ENCODE peak calls at places on chromosomes 1 and 21, in eight cellular contexts. T is mammary epithelial cell, W is fibroblast of lung, F is NT2/D1, U is HL-60, R is pancreas, O is HCT116, G is neuronal stem cell. X is an unnamed sample. For H3K27me3, the result is how much of the 10 kb centered on the place peaks cover.

GRCh38 chr1:238562376-238562775 is 671.7 kb upstream of the ZP4 start:
- DNase-seq in F (no peak), T (peak), G (no peak), U (no peak), O (no peak), R (no peak), W (peak), X (no peak)

GRCh38 chr1:110875216-110875731 is 2.3 kb downstream of the CD53 start:
- DNase-seq in F (no peak), R (no peak), O (no peak), U (no peak), W (no peak), G (no peak), T (no peak), X (no peak)

GRCh38 chr1:169836198-169836597 is 41.5 kb upstream of the METTL18 start:
- DNase-seq in F (no peak), W (no peak), G (no peak), U (no peak), R (no peak), O (no peak), T (no peak), X (no peak)

GRCh38 chr1:113434874-113435175 is 44.5 kb downstream of the MAGI3 start:
- DNase-seq in U (no peak), T (no peak), R (no peak), F (no peak), O (no peak), W (no peak), G (no peak), X (no peak)

GRCh38 chr1:1212780-1213152 is 1.2 kb downstream of the TNFRSF4 start:
- DNase-seq in T (no peak), O (no peak), R (no peak), U (no peak), G (no peak), F (no peak), W (no peak), X (no peak)

GRCh38 chr1:211036701-211037494 is 97.0 kb downstream of the KCNH1 start:
- DNase-seq in F (no peak), G (no peak), T (peak), O (peak), R (no peak), W (peak), U (no peak), X (peak)

GRCh38 chr1:35866998-35867397 is 16.0 kb upstream of the AGO1 start:
- DNase-seq in U (peak), F (no peak), O (no peak), R (no peak), T (no peak), W (no peak), G (no peak), X (no peak)

GRCh38 chr1:1321477-1321876 is 3.0 kb downstream of the INTS11 start:
- DNase-seq in T (no peak), R (no peak), U (no peak), G (no peak), O (no peak), F (no peak), W (no peak), X (no peak)

GRCh38 chr1:193472838-193473398 is 286.5 kb upstream of the B3GALT2 start:
- DNase-seq in U (no peak), O (no peak), F (no peak), R (no peak), T (no peak), W (no peak), G (no peak), X (no peak)
- H3K27me3 ChIP-seq in U (under half), O (under half), F (under half), R (under half), T (under half), W (under half), G (under half), X (under half)

GRCh38 chr1:156410238-156410637 is 41.2 kb downstream of the RHBG start:
- DNase-seq in T (no peak), W (no peak), R (no peak), O (no peak), U (no peak), F (no peak), G (no peak), X (no peak)

GRCh38 chr1:156412653-156413309 is 43.8 kb downstream of the RHBG start:
- DNase-seq in G (no peak), R (no peak), F (no peak), T (no peak), O (no peak), W (no peak), U (no peak), X (no peak)

GRCh38 chr1:156409424-156409823 is 40.4 kb downstream of the RHBG start:
- DNase-seq in G (no peak), W (no peak), O (no peak), F (no peak), R (no peak), U (no peak), T (no peak), X (no peak)

GRCh38 chr1:156413310-156414246 is 44.6 kb downstream of the RHBG start:
- DNase-seq in F (no peak), G (no peak), U (no peak), R (no peak), O (no peak), W (no peak), T (no peak), X (no peak)

DNA sequence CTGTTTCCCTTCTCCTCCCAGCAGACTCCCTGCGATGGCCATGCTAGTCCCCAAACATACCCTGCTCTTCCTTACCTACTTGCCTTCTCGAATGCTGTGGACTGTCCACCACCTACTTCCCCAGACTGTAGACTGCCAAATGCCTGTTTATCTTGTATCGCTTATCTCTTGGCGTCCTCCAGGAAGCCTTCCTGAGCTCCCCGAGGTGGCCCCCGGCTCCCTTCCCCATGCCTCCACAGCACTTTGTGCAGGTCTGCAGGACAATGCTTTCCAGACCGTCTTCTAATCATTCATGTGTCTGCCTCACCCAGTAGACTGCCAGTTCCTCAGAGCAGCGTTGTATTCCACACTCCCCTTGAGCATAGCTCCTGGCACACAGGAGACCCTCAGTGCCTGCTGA is 41.7 kb downstream of the RHBG start:
- DNase-seq in O (no peak), R (no peak), W (no peak), T (no peak), U (no peak), G (no peak), F (no peak), X (no peak)
- H3K27me3 ChIP-seq in O (under half), R (under half), W (under half), T (under half), U (under half), G (half or more), F (under half), X (under half)

GRCh38 chr21:36698160-36699025 is 522 bp upstream of the SIM2 start:
- DNase-seq in W (no peak), T (no peak), U (no peak), G (peak), O (peak), F (no peak), R (no peak), X (peak)
- H3K27me3 ChIP-seq in W (half or more), T (half or more), U (half or more), G (half or more), O (under half), F (half or more), R (under half), X (under half)

GRCh38 chr1:46478721-46479485 is 10.7 kb upstream of the DMBX1 start:
- DNase-seq in R (no peak), F (no peak), U (no peak), G (no peak), W (no peak), T (no peak), O (no peak), X (no peak)
- H3K27me3 ChIP-seq in R (under half), F (half or more), U (under half), G (half or more), W (under half), T (under half), O (under half), X (under half)

GRCh38 chr1:3000671-3001470 is 20.4 kb upstream of the ACTRT2 start:
- DNase-seq in W (no peak), O (no peak), U (no peak), G (no peak), R (no peak), F (no peak), T (no peak), X (no peak)
- H3K27me3 ChIP-seq in W (under half), O (under half), U (under half), G (half or more), R (under half), F (under half), T (under half), X (half or more)

DNA sequence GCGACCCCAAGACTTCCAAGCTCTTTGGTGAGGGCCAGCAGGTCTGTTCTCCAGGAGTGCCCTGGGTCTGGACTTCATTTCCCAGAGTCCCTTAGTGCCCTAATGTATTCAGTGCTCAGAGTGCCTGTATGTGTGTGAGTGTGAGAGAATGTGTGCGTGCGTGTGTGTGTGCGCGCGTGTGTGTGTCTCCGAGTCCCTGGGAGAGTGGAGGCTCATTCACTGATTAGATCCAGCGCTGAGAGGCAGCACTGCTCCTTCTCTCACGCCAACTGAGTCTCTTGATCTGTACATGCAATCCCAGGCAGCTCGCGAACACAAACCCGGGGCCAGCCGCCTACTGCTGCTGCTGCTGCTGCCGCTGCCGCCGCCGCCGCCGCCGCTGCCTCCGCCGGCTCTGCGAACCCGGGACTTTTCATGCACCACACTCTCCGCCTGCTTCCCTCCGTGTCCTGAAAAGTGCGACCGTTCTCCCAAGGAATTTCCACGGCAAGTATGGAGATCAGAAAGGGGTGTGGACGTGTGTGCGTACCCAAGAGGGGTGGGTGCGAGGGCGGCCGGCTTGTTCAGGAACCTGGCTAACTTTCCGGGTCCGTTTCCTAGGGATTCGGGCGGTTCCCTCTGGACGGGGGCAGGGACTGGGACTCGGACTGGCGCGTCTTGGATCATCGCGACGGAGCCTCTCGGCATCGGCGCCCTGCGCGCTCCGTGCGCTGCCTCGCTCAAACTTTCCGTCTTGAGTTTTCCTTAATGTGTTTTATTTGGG is at the start of gene RNF220:
- DNase-seq in O (peak), R (peak), G (peak), T (peak), W (peak), F (no peak), U (no peak), X (peak)
- H3K27me3 ChIP-seq in O (under half), R (under half), G (under half), T (under half), W (half or more), F (half or more), U (half or more), X (under half)

DNA sequence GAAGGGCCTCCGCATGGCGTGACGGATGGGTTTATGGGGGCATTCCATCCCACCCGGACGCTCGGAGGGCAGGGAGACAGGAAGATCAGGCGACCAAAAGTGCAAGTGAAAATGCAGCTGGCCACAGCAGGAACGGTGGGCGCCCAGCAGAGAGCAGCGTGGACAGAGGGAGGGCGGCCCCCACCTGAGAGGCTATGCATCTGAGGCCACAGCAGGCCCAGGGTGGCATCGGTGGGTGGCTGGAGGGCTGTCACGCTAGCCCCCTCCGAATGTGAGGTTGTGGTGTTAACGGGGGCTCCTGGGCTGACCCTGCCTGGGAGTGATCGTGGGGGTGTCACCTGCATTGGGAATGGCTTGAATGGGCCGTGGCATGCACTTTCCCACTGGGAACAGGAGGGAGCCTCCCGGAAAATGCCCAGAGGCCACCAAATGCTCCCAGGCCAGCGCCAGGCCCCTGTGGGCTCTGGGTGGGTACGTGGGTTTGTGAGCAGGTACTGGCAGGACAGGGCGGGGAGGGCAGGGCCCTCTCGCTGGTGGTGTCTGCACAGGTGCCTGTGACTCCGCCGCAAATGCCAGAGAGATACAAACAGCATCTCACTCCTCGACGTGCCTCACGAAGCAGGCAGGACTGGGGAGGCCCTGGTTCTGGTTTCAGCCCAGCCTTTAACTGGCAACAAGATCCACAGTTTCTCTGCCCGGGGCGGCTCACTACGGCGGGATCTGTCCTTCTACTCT is 172.8 kb downstream of the PRDM16 start:
- DNase-seq in U (no peak), F (no peak), O (no peak), R (no peak), W (no peak), G (no peak), T (no peak), X (no peak)
- H3K27me3 ChIP-seq in U (under half), F (under half), O (under half), R (under half), W (under half), G (half or more), T (under half), X (half or more)

DNA sequence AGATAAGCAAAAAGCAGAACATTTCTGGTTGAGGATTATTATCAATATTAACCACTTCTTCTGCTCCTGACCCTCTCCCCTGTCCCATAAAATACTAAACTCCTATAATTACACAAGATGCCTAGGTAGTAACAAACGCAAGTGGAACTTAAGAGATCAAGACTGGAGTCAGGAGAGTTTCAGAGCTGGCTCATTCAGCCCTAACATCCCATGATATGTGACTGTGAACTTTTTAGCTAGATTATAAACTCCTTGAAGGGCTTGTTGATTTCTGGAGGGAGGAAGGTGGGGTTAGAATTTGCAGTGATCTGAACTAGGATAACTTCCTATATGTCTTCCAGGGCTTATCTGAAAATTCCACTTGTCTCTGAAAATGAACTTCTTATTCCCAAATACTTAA is 130.6 kb downstream of the TGFB2 start:
- DNase-seq in U (no peak), G (no peak), F (no peak), R (no peak), O (no peak), T (no peak), W (no peak), X (no peak)
- H3K27me3 ChIP-seq in U (under half), G (under half), F (under half), R (under half), O (under half), T (under half), W (under half), X (under half)

DNA sequence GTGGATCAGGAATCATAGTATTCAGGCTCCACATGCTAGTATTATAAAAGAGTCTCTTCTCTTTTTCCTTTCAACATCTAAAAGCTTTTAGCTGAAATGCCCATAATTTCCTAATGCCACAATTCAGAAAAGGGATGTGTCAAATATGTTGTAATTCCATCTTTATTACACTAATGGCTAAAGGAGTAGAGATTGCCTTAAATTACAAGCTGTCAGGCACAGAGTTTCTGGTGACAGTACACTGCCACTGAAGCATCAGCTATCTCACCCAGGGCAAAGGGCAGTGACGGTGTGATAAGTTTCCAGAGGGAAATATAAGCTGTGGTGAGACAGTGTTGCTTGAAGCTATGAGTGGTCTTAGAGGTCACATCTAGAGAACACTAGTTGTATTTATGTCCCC is 581.1 kb downstream of the KCNT2 start:
- DNase-seq in U (no peak), O (no peak), R (no peak), F (no peak), W (no peak), G (no peak), T (no peak), X (no peak)
- H3K27me3 ChIP-seq in U (under half), O (under half), R (under half), F (under half), W (under half), G (under half), T (under half), X (under half)

X was measured in PC-9.